ENCODE peak calls at places on chromosomes 2 and 18, in four cellular contexts. One of them, this sample, is unnamed.

GRCh38 chr2:173064231-173064805 is 11.3 kb upstream of the MAP3K20 start:
- DNase-seq in heart right ventricle: no peak
- DNase-seq in HT1080: no peak
- DNase-seq in EH: peak; percentile 42
- DNase-seq in this sample: no peak

GRCh38 chr2:133418671-133419070 is 149.6 kb downstream of the NCKAP5 start:
- DNase-seq in EH: peak; percentile 48
- DNase-seq in heart right ventricle: no peak
- DNase-seq in HT1080: no peak
- DNase-seq in this sample: no peak

GRCh38 chr2:118833716-118834439 is 13.6 kb downstream of the EN1 start:
- DNase-seq in HT1080: no peak
- DNase-seq in EH: no peak
- DNase-seq in heart right ventricle: no peak
- DNase-seq in this sample: no peak

GRCh38 chr18:75553021-75553420 is 125.5 kb upstream of the SMIM21 start:
- DNase-seq in EH: no peak
- DNase-seq in HT1080: no peak
- DNase-seq in heart right ventricle: no peak
- DNase-seq in this sample: no peak

GRCh38 chr2:71647346-71647745 is 194.0 kb downstream of the DYSF start:
- DNase-seq in HT1080: no peak
- DNase-seq in heart right ventricle: no peak
- DNase-seq in EH: no peak
- DNase-seq in this sample: no peak

GRCh38 chr2:224555823-224556366 is 29.3 kb downstream of the CUL3 start:
- DNase-seq in heart right ventricle: no peak
- DNase-seq in HT1080: no peak
- DNase-seq in EH: no peak
- DNase-seq in this sample: no peak

GRCh38 chr18:13893418-13893760 is 21.9 kb downstream of the MC2R start:
- DNase-seq in heart right ventricle: no peak
- DNase-seq in EH: no peak
- DNase-seq in HT1080: no peak
- DNase-seq in this sample: no peak

GRCh38 chr2:174835797-174836255 is 71.6 kb upstream of the CHRNA1 start:
- DNase-seq in heart right ventricle: no peak
- DNase-seq in EH: peak; percentile 97
- DNase-seq in HT1080: peak; percentile 74
- DNase-seq in this sample: no peak

GRCh38 chr18:74204543-74205152 is 56.3 kb downstream of the TIMM21 start:
- DNase-seq in HT1080: no peak
- DNase-seq in EH: peak; percentile 19
- DNase-seq in heart right ventricle: no peak
- DNase-seq in this sample: no peak